ENCODE peak calls at places on chromosomes 5 and 9, in five cellular contexts. S, B, D, U and G are unnamed samples.
A peak's percentile ranks its signal among the peaks of the same experiment; 100 is the strongest.

GRCh38 chr9:129697956-129698757 is 32.7 kb downstream of the PRRX2 start:
- DNase-seq in S (no peak), B (no peak), D (no peak), U (peak; percentile 78), G (peak; percentile 23)

GRCh38 chr9:127330501-127330900 is 65.9 kb downstream of the GARNL3 start:
- DNase-seq in S (no peak), B (no peak), D (no peak), U (no peak), G (no peak)

GRCh38 chr5:10229306-10230048 is 20.2 kb downstream of the ATPSCKMT start:
- DNase-seq in S (peak; percentile 89), B (no peak), D (peak; percentile 64), U (peak; percentile 61), G (peak; percentile 65)

GRCh38 chr9:22157271-22157670 is 148.2 kb upstream of the CDKN2B start:
- DNase-seq in S (peak; percentile 3), B (no peak), D (no peak), U (no peak), G (no peak)

GRCh38 chr9:16406536-16407225 is 463.8 kb downstream of the BNC2 start:
- DNase-seq in S (no peak), B (no peak), D (no peak), U (no peak), G (no peak)

GRCh38 chr5:159451197-159452052 is 121.1 kb upstream of the IL12B start:
- DNase-seq in S (peak; percentile 81), B (no peak), D (peak; percentile 95), U (peak; percentile 94), G (peak; percentile 91)

GRCh38 chr5:21688655-21689054 is 1164.5 kb downstream of the CDH12 start:
- DNase-seq in S (no peak), B (no peak), D (peak; percentile 85), U (no peak), G (peak; percentile 11)

GRCh38 chr9:133002147-133003070 is 23.9 kb downstream of the GFI1B start:
- DNase-seq in S (no peak), B (no peak), D (no peak), U (no peak), G (no peak)

GRCh38 chr5:175884214-175884613 is 12.8 kb downstream of the CPLX2 start:
- DNase-seq in S (no peak), B (no peak), D (no peak), U (no peak), G (no peak)

GRCh38 chr5:113505181-113505580 is 8.3 kb upstream of the YTHDC2 start:
- DNase-seq in S (no peak), B (no peak), D (peak; percentile 69), U (no peak), G (peak; percentile 14)

GRCh38 chr5:148539851-148540250 is 114.5 kb downstream of the HTR4 start:
- DNase-seq in S (no peak), B (no peak), D (no peak), U (no peak), G (no peak)

GRCh38 chr5:143836161-143836725 is 24.3 kb downstream of the HMHB1 start:
- DNase-seq in S (no peak), B (no peak), D (no peak), U (peak; percentile 72), G (no peak)